ENCODE peak calls at places on chromosomes 16 and 17, in four cellular contexts. K is ovary, I is GM12864, W is uterus. N is an unnamed sample.

GRCh38 chr16:3937066-3937875 is 56.8 kb upstream of the CREBBP start:
- DNase-seq in I (no peak), W (no peak), K (no peak), N (no peak)

GRCh38 chr16:56352351-56353053 is 72.8 kb downstream of the AMFR start:
- DNase-seq in K (peak), I (no peak), W (no peak), N (peak)

GRCh38 chr17:45021607-45022287 is 29.7 kb downstream of the DCAKD start:
- DNase-seq in W (peak), K (peak), I (no peak), N (peak)

GRCh38 chr16:1659071-1659470 is 19.0 kb upstream of the JPT2 start:
- DNase-seq in I (no peak), W (no peak), K (no peak), N (no peak)

GRCh38 chr17:77087650-77088454 is 52.9 kb upstream of the SEC14L1 start:
- DNase-seq in I (no peak), W (no peak), K (no peak), N (no peak)

GRCh38 chr17:50045154-50045553 is 10.8 kb upstream of the ITGA3 start:
- DNase-seq in I (no peak), W (no peak), K (peak), N (no peak)

GRCh38 chr16:59540621-59541020 is 806.5 kb upstream of the GOT2 start:
- DNase-seq in I (no peak), W (no peak), K (no peak), N (no peak)

GRCh38 chr16:76835319-76835718 is 355.7 kb upstream of the MON1B start:
- DNase-seq in I (no peak), K (no peak), W (no peak), N (no peak)

GRCh38 chr16:2715519-2715918 is 4.5 kb downstream of the PRSS27 start:
- DNase-seq in K (peak), W (peak), I (no peak), N (peak)

GRCh38 chr17:13642188-13642587 is 40.5 kb upstream of the HS3ST3A1 start:
- DNase-seq in W (no peak), I (no peak), K (no peak), N (no peak)

GRCh38 chr17:44971776-44972483 is 3.8 kb upstream of the C1QL1 start:
- DNase-seq in K (no peak), I (no peak), W (no peak), N (no peak)

GRCh38 chr17:56598471-56598870 is 5.0 kb downstream of the NOG start:
- DNase-seq in I (no peak), W (no peak), K (no peak), N (no peak)
- TF ChIP-seq CTCF in I (no peak), W (no peak), K (no peak), N (no peak)

GRCh38 chr16:11350531-11351335 is 5.5 kb downstream of the RMI2 start:
- DNase-seq in K (no peak), I (no peak), W (no peak), N (no peak)

GRCh38 chr16:11346700-11347319 is 1.6 kb downstream of the RMI2 start:
- DNase-seq in K (no peak), W (no peak), I (no peak), N (no peak)

GRCh38 chr16:11348737-11349598 is 3.7 kb downstream of the RMI2 start:
- DNase-seq in I (no peak), W (no peak), K (no peak), N (no peak)

GRCh38 chr16:11347831-11348230 is 2.6 kb downstream of the RMI2 start:
- DNase-seq in K (no peak), I (no peak), W (no peak), N (no peak)

GRCh38 chr16:11349599-11350276 is 4.5 kb downstream of the RMI2 start:
- DNase-seq in K (no peak), W (peak), I (no peak), N (no peak)
- TF ChIP-seq CTCF in K (no peak), W (no peak), I (no peak), N (no peak)

GRCh38 chr17:41723801-41724475 is 10.5 kb downstream of the HAP1 start:
- DNase-seq in I (no peak), K (no peak), W (no peak), N (no peak)

GRCh38 chr17:41717408-41718286 is 5.5 kb downstream of the GAST start:
- DNase-seq in K (no peak), I (no peak), W (no peak), N (no peak)

DNA sequence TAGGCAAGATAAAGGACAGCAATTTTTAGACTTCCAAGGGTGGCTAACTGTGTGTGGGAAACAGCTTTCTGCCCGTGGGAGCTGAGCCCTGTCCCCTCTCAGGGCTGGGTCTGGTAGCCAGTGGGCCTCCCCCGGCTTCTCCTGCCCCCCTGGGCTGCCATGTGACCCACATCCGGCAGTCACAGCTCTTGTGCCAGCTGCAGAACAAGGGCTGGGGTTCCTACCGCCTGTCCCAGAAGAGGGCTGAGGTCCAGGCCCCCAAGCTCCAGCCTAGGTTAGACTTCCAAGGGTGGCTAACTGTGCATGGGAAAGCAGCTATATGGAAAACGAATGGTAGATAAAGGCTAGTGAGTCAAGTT is 6.1 kb downstream of the GAST start:
- DNase-seq in K (no peak), I (no peak), W (no peak), N (no peak)
- TF ChIP-seq CTCF in K (no peak), I (no peak), W (no peak), N (no peak)

DNA sequence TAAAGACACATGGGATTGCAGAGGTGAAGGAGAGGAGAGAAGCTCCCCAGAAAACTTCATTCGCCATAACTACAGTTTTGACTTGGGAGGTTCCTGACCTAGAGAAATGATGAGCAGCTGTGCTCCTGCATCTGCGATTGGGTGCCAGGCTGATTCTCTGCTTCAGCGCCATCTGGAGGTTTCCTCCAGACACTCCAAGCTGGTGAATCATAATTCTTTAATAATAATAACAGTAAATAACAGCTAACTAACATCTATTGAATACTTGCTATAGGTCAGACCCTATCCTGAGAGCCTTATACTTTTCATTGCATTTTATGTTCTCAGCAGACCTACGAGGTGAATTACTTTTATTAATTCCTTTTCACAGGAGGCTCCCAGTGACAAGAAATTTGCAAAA is 575.8 kb downstream of the TOX3 start:
- DNase-seq in I (no peak), K (no peak), W (no peak), N (no peak)
- TF ChIP-seq CTCF in I (peak), K (no peak), W (no peak), N (no peak)

GRCh38 chr17:21288581-21289017 is 4.1 kb downstream of the MAP2K3 start:
- DNase-seq in W (no peak), K (peak), I (no peak), N (no peak)
- TF ChIP-seq CTCF in W (no peak), K (no peak), I (peak), N (no peak)

N was measured in activated B cell treated with CpG ODN at 0.5 μM for 24 hours.